ENCODE peak calls at places on chromosomes 13 and 19, in seven cellular contexts. N, M, U, X, Q, D and P are unnamed samples.

GRCh38 chr19:57566396-57567256 is 7.0 kb upstream of the ZNF550 start:
- DNase-seq in N (no peak), M (no peak), U (no peak), X (no peak), Q (no peak), D (peak), P (peak)

GRCh38 chr13:52706074-52706473 is 33.5 kb downstream of the CNMD start:
- DNase-seq in N (no peak), M (no peak), U (no peak), X (no peak), Q (no peak), D (no peak), P (no peak)

GRCh38 chr19:6740589-6741348 is 1.3 kb downstream of the TRIP10 start:
- DNase-seq in N (no peak), M (peak), U (no peak), X (no peak), Q (peak), D (peak), P (peak)

GRCh38 chr13:101292711-101293110 is 123.6 kb downstream of the NALCN start:
- DNase-seq in N (no peak), M (no peak), U (no peak), X (no peak), Q (no peak), D (no peak), P (no peak)

GRCh38 chr19:10699650-10700335 is 1.4 kb upstream of the QTRT1 start:
- DNase-seq in N (no peak), M (peak), U (peak), X (peak), Q (no peak), D (peak), P (peak)

GRCh38 chr19:19539738-19540703 is 2.0 kb downstream of the CILP2 start:
- DNase-seq in N (no peak), M (peak), U (peak), X (no peak), Q (peak), D (peak), P (no peak)

GRCh38 chr19:29622191-29623070 is 16.3 kb downstream of the POP4 start:
- DNase-seq in N (no peak), M (peak), U (peak), X (no peak), Q (no peak), D (no peak), P (peak)

GRCh38 chr13:47126432-47126831 is 229.6 kb upstream of the HTR2A start:
- DNase-seq in N (no peak), M (no peak), U (no peak), X (no peak), Q (no peak), D (peak), P (peak)

GRCh38 chr19:1407662-1408299 is 395 bp downstream of the DAZAP1 start:
- DNase-seq in N (no peak), M (no peak), U (peak), X (no peak), Q (peak), D (no peak), P (peak)

GRCh38 chr13:45385320-45385719 is 32.9 kb downstream of the SLC25A30 start:
- DNase-seq in N (no peak), M (no peak), U (no peak), X (no peak), Q (no peak), D (no peak), P (no peak)

GRCh38 chr13:20808874-20809273 is 35.1 kb upstream of the EEF1AKMT1 start:
- DNase-seq in N (no peak), M (no peak), U (no peak), X (no peak), Q (no peak), D (no peak), P (no peak)

GRCh38 chr13:113646376-113646775 is 11.6 kb downstream of the ATP4B start:
- DNase-seq in N (no peak), M (no peak), U (no peak), X (no peak), Q (no peak), D (no peak), P (no peak)

GRCh38 chr19:44602071-44602470 is 11.3 kb upstream of the IGSF23 start:
- DNase-seq in N (no peak), M (peak), U (no peak), X (no peak), Q (no peak), D (no peak), P (no peak)

GRCh38 chr13:44331446-44331845 is 42.2 kb upstream of the SERP2 start:
- DNase-seq in N (no peak), M (no peak), U (no peak), X (no peak), Q (no peak), D (peak), P (peak)

GRCh38 chr13:72696590-72696989 is 30.8 kb downstream of the MZT1 start:
- DNase-seq in N (no peak), M (no peak), U (no peak), X (no peak), Q (no peak), D (peak), P (peak)

GRCh38 chr13:50459658-50460057 is 383.8 kb downstream of the DLEU7 start:
- DNase-seq in N (no peak), M (no peak), U (no peak), X (no peak), Q (no peak), D (no peak), P (no peak)

GRCh38 chr19:54453921-54454780 is 5.2 kb downstream of the LENG8 start:
- DNase-seq in N (no peak), M (no peak), U (no peak), X (no peak), Q (no peak), D (no peak), P (no peak)

GRCh38 chr19:18508585-18508984 is 13.3 kb downstream of the ELL start:
- DNase-seq in N (no peak), M (no peak), U (no peak), X (no peak), Q (no peak), D (no peak), P (no peak)

GRCh38 chr13:101019126-101019525 is 344.5 kb upstream of the TMTC4 start:
- DNase-seq in N (no peak), M (no peak), U (no peak), X (no peak), Q (no peak), D (peak), P (peak)

GRCh38 chr19:11373885-11374448 is 499 bp upstream of the SWSAP1 start:
- DNase-seq in N (no peak), M (no peak), U (no peak), X (no peak), Q (no peak), D (no peak), P (no peak)

GRCh38 chr19:1470864-1471513 is 8.0 kb downstream of the C19orf25 start:
- DNase-seq in N (no peak), M (peak), U (no peak), X (no peak), Q (peak), D (no peak), P (no peak)

GRCh38 chr19:44111910-44112463 is 1.2 kb upstream of the ZNF225 start:
- DNase-seq in N (peak), M (peak), U (no peak), X (no peak), Q (no peak), D (peak), P (peak)

GRCh38 chr19:11780431-11781020 is 13.7 kb downstream of the ZNF441 start:
- DNase-seq in N (no peak), M (no peak), U (no peak), X (no peak), Q (no peak), D (no peak), P (no peak)

GRCh38 chr13:40549500-40550094 is 116.8 kb downstream of the FOXO1 start:
- DNase-seq in N (no peak), M (no peak), U (no peak), X (no peak), Q (no peak), D (peak), P (peak)

GRCh38 chr19:33446156-33446917 is 72.8 kb downstream of the CEBPG start:
- DNase-seq in N (no peak), M (no peak), U (no peak), X (no peak), Q (no peak), D (peak), P (no peak)

GRCh38 chr19:6020972-6021805 is 43.2 kb upstream of the RANBP3 start:
- DNase-seq in N (no peak), M (no peak), U (no peak), X (no peak), Q (no peak), D (no peak), P (no peak)

GRCh38 chr19:56663931-56664500 is 7.5 kb downstream of the ZNF835 start:
- DNase-seq in N (no peak), M (no peak), U (no peak), X (no peak), Q (no peak), D (no peak), P (no peak)

GRCh38 chr13:100434010-100434763 is 154.4 kb downstream of the GGACT start:
- DNase-seq in N (no peak), M (no peak), U (no peak), X (no peak), Q (no peak), D (peak), P (peak)

GRCh38 chr19:47609885-47610545 is 1.1 kb downstream of the BICRA start:
- DNase-seq in N (no peak), M (no peak), U (peak), X (no peak), Q (peak), D (peak), P (peak)

GRCh38 chr19:55454787-55455243 is 6.6 kb downstream of the ISOC2 start:
- DNase-seq in N (no peak), M (no peak), U (peak), X (peak), Q (peak), D (peak), P (peak)